ENCODE peak calls at places on chromosomes 2 and 18, in six cellular contexts. A is A549, B is K562, Y is GM12878, V is endothelial cell of umbilical vein, P is HepG2. C is an unnamed sample.

GRCh38 chr2:234579231-234579962 is 82.5 kb upstream of the ARL4C start:
- DNase-seq in V (no peak), Y (no peak), A (no peak), P (no peak), B (no peak), C (peak)

GRCh38 chr2:231632559-231633142 is 40.0 kb downstream of the TEX44 start:
- DNase-seq in P (no peak), Y (no peak), V (no peak), B (no peak), A (no peak), C (no peak)

GRCh38 chr2:25379535-25379934 is 37.8 kb upstream of the DNMT3A start:
- DNase-seq in V (no peak), Y (no peak), P (no peak), A (no peak), B (no peak), C (no peak)

GRCh38 chr18:49878567-49878966 is 65.2 kb upstream of the ACAA2 start:
- DNase-seq in Y (no peak), B (no peak), A (no peak), V (no peak), P (no peak), C (no peak)

GRCh38 chr18:76397631-76398030 is 97.4 kb downstream of the ZNF516 start:
- DNase-seq in B (no peak), P (no peak), A (no peak), V (no peak), Y (no peak), C (no peak)

GRCh38 chr2:177400337-177400923 is 7.9 kb downstream of the AGPS start:
- DNase-seq in B (no peak), V (no peak), A (no peak), Y (no peak), P (no peak), C (no peak)

GRCh38 chr2:226905718-226906438 is 70.0 kb downstream of the RHBDD1 start:
- DNase-seq in V (no peak), Y (peak), P (no peak), A (no peak), B (no peak), C (no peak)

GRCh38 chr2:133270550-133270949 is 297.7 kb downstream of the NCKAP5 start:
- DNase-seq in A (no peak), P (no peak), B (no peak), V (no peak), Y (no peak), C (no peak)

GRCh38 chr2:141555876-141556470 is 574.8 kb downstream of the LRP1B start:
- DNase-seq in A (no peak), Y (no peak), B (no peak), V (no peak), P (no peak), C (peak)

GRCh38 chr2:96097441-96097840 is 18.9 kb downstream of the ADRA2B start:
- DNase-seq in A (no peak), V (no peak), Y (no peak), P (no peak), B (no peak), C (no peak)

GRCh38 chr18:28159055-28159454 is 17.9 kb downstream of the CDH2 start:
- DNase-seq in A (no peak), P (no peak), B (no peak), Y (no peak), V (no peak), C (no peak)

GRCh38 chr2:206045251-206045650 is 40.7 kb downstream of the INO80D start:
- DNase-seq in B (no peak), V (no peak), Y (no peak), P (no peak), A (no peak), C (no peak)

GRCh38 chr18:9737814-9738160 is 29.7 kb downstream of the RAB31 start:
- DNase-seq in Y (no peak), B (no peak), V (no peak), P (no peak), A (no peak), C (no peak)

GRCh38 chr2:190562121-190562520 is 27.6 kb upstream of the NEMP2 start:
- DNase-seq in P (no peak), A (no peak), Y (no peak), B (no peak), V (no peak), C (no peak)

GRCh38 chr18:13051159-13051558 is 60.0 kb downstream of the CEP192 start:
- DNase-seq in V (peak), A (no peak), B (no peak), P (no peak), Y (no peak), C (no peak)

GRCh38 chr2:214865400-214865799 is 55.9 kb upstream of the BARD1 start:
- DNase-seq in B (no peak), Y (no peak), P (no peak), V (no peak), A (no peak), C (no peak)

GRCh38 chr2:187266147-187266546 is 181.9 kb downstream of the CALCRL start:
- DNase-seq in P (no peak), V (peak), A (no peak), B (no peak), Y (no peak), C (no peak)

GRCh38 chr2:127637725-127638252 is 8.2 kb upstream of the GPR17 start:
- DNase-seq in Y (no peak), B (peak), V (peak), P (no peak), A (peak), C (peak)

GRCh38 chr18:30566877-30567276 is 475.7 kb downstream of the DSC3 start:
- DNase-seq in V (no peak), Y (no peak), P (no peak), B (no peak), A (no peak), C (no peak)

GRCh38 chr2:62140785-62141740 is 54.9 kb upstream of the B3GNT2 start:
- DNase-seq in V (no peak), A (no peak), B (no peak), Y (peak), P (no peak), C (peak)

GRCh38 chr18:11953113-11953512 is 28.2 kb upstream of the IMPA2 start:
- DNase-seq in V (no peak), A (no peak), B (peak), Y (no peak), P (no peak), C (no peak)

GRCh38 chr18:9719421-9719981 is 11.4 kb downstream of the RAB31 start:
- DNase-seq in B (no peak), P (no peak), A (peak), V (peak), Y (no peak), C (no peak)

GRCh38 chr2:236162031-236162803 is 6.0 kb downstream of the GBX2 start:
- DNase-seq in Y (no peak), V (no peak), B (no peak), P (no peak), A (no peak), C (no peak)

GRCh38 chr18:47928466-47928865 is 2.0 kb downstream of the SMAD2 start:
- DNase-seq in V (peak), Y (no peak), A (no peak), P (no peak), B (no peak), C (no peak)

GRCh38 chr2:207724113-207724512 is 12.7 kb downstream of the CCNYL1 start:
- DNase-seq in Y (peak), B (no peak), V (no peak), A (no peak), P (no peak), C (no peak)

GRCh38 chr2:207727256-207727655 is 15.8 kb downstream of the CCNYL1 start:
- DNase-seq in Y (no peak), A (no peak), B (no peak), V (peak), P (no peak), C (no peak)

GRCh38 chr2:207722773-207723424 is 11.5 kb downstream of the CCNYL1 start:
- DNase-seq in P (no peak), A (no peak), B (no peak), V (no peak), Y (no peak), C (no peak)

GRCh38 chr2:207729465-207729998 is 18.1 kb downstream of the CCNYL1 start:
- DNase-seq in V (no peak), P (no peak), Y (no peak), B (no peak), A (no peak), C (no peak)

GRCh38 chr2:207725815-207726578 is 14.6 kb downstream of the CCNYL1 start:
- DNase-seq in Y (no peak), V (peak), P (no peak), B (no peak), A (no peak), C (no peak)
- TF ChIP-seq CTCF in Y (no peak), V (no peak), P (no peak), B (no peak), A (no peak), C (no peak)

DNA sequence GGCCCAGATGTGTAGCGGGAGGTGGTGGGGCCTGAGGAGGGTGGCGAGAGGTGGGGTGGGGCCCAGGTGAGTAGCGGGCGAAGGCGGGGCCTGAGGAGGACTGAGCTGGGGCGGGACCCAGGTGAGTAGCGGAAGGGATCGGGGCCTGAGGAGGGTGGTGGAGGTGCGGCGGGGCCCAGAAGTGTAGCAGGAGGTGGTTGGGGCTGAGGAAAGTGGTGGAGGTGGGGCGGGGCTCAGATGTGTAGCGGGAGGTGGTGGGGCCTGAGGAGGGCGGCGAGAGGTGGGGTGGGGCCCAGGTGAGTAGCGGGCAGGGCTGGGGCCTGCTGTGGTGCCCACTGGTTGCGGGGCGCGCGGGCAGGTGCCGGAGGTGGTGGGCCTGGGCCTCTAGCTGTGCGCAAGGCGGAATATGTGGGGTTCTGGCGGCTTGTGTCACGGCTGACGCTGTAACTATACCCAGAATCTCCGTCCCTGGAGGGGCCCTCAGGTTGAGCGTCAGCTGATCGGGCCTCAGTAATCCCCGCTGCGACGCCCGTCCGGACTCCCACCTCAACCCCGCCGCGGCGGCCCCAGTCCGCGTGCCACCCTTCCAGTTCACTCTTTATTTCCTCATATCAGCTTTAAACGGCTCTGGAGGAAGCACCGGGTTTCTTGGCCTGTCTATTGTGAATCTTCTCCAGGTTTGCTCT is 866 bp upstream of the SF3B6 start:
- DNase-seq in V (peak), P (no peak), Y (no peak), B (peak), A (no peak), C (peak)
- TF ChIP-seq MYC in V (no peak), P (no peak), Y (no peak), B (no peak), A (no peak), C (peak)

DNA sequence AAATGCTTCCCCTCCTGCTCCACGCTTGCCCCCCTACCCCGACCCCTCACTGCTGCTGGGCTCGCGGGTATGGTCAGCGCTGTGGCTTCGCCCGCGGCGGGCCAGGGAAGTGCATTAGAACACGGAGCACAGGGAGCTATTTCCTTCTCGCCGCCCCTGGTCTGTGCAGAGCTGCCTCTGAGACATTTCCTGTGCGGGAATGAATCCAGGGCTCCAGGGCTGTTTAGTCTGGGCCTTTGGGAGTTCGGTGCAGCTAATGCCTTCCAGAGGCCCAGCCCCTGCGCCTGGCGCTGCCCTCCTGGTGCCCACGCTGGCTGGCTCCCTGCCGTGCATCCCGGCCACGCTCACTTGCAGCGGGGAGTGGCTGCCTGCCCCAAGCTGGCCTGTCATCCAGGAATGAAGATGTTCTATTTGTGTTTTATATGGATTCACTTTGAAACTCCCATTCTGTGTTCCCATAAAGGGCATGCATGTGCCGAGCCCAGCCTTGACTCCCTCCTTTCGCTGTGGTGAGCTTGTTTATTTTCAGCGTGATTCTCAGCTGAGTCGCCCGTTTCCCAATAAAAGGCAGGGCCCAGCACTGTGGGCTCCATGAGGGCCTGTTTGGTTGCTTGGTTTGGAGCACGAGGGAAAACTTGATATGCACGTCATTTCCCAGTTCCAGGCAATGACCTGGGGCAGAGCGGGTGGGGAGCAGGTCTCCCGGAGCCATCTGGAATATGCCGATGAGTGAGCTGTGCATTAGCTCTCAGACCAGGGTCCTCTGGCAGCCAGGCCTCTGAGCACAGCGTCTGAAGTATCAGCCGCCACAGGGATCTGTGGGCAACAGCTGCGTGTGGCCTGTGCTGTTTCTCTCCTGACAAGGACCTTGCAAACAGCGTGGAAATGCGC is 42.7 kb downstream of the SH3RF3 start:
- DNase-seq in V (peak), A (no peak), B (no peak), P (no peak), Y (no peak), C (no peak)
- TF ChIP-seq CTCF in V (no peak), A (no peak), B (no peak), P (no peak), Y (no peak), C (no peak)

GRCh38 chr2:71950256-71951066 is 197.2 kb downstream of the CYP26B1 start:
- DNase-seq in P (no peak), Y (no peak), B (no peak), A (no peak), V (no peak), C (peak)
- TF ChIP-seq MYC in P (no peak), Y (no peak), B (no peak), A (no peak), V (no peak), C (no peak)

DNA sequence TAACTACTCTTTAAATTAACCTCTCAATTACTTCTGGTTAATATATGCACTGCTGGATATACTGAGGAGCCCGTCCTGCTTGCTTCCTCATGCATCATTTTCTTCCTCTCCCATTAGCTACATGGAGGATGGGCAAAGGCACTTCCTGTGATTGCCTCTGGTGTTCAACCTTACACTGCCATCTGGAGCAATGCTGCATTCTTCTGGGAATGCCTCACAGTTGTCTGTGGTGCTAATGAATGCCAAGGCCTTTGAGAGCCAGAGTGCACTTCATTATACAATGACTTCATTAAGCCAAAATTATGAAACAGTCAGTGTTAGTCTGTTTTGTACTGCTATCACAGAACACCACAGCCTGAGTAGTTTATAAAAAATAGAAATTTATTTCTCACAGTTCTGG is 134.8 kb upstream of the DOCK10 start:
- DNase-seq in A (no peak), Y (no peak), B (no peak), V (no peak), P (no peak), C (no peak)
- TF ChIP-seq CTCF in A (no peak), Y (no peak), B (no peak), V (no peak), P (no peak), C (no peak)

DNA sequence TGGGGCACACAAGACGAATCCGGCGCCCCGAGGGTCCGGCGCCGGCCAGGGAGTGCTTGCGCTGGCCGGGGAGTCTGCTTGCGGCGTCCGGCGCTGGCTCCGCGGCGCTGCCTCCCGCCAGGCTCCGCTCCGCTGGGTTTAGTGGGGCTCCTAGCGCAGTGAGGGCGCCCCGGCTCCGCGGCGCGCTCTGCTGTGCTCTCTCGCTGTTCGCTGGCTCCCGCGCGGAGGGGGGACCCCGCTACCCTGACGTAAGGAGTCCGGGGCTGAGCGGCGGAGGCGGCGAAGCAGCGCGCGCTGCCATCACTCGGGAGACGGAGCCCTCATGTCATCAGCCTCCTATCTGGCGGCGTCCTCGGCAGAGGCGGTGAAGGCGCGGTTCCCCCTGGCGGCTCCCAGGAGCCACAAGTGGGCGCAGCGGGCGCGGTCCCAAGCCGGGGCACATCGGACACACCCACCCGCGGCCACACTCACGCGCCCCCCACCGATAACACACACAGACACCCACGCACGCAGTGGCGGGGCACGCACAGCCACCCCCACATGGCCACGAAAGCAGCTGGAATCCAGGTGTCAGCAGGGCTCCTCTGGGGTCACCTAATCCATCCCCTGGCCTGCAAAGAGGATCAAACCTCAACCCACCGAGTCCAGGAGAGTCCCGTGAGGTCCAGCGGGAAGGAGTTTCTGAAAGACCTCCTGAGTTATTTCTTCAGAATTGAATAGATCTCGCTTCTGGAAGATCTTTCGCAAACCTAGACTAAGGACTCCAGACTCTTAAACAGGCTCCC is at the start of gene C1QL2:
- DNase-seq in P (no peak), B (no peak), Y (no peak), A (no peak), V (no peak), C (no peak)
- TF ChIP-seq MYC in P (no peak), B (no peak), Y (no peak), A (no peak), V (no peak), C (no peak)

GRCh38 chr2:30717081-30717650 is 90.1 kb downstream of the CAPN13 start:
- DNase-seq in V (no peak), A (no peak), B (no peak), P (no peak), Y (no peak), C (no peak)
- TF ChIP-seq CTCF in V (no peak), A (no peak), B (no peak), P (no peak), Y (no peak), C (no peak)

DNA sequence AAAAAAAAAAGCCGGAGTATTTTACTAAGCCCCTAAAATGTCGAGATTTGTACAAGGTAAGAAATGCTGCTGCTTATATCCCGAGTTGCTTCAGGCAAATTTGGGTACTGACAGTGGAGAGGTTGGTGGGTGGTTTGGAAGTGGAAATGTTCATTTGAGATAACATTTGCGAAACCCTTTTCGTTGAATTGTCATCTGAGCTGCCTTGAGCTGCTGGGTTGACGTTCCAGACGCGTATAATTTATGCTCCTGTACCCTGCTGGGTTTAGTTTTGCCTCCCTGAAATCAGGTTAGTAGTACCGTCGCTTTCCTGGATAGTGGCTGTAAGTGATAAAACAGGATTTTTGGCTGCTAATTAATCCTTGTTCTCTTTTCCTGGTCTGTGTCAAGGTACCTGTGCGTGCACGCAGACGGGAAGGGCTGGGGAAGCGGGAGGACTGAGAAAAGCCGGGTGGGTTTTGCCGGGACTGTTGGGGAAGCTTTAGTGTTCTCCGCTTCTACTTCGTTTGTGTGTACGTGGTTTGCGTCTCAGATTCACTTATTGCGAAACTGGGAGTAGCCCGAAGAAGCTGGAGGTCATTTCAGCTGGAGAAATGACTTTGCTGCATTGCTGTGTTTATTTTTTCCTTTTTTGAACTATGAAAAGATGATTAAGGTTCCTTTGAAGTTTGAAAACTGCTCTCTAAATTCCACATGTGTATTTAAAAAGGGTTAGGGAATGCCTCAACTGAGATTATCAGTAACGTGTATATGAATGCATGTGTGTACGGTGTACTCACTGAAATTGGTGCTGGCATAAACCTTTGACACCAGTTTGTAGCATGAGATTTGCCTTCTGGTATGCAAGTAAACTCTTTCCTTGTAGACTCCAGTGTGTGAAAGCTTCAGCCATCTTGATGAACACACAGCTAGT is 709 bp downstream of the UGP2 start:
- DNase-seq in Y (no peak), B (peak), A (peak), V (peak), P (peak), C (peak)
- TF ChIP-seq MYC in Y (no peak), B (no peak), A (no peak), V (no peak), P (no peak), C (no peak)

GRCh38 chr18:58335821-58336220 is 291.8 kb downstream of the NEDD4L start:
- DNase-seq in A (no peak), Y (no peak), V (no peak), B (no peak), P (no peak), C (no peak)
- TF ChIP-seq CTCF in A (no peak), Y (no peak), V (no peak), B (no peak), P (no peak), C (no peak)

C was measured in NB4.